ENCODE peak calls at places on chromosomes 16 and 17, in five cellular contexts. One of them, this sample, is unnamed.

GRCh38 chr16:2040031-2040430 is 7.6 kb downstream of the NTHL1 start:
- DNase-seq in cardiac muscle cell: no peak
- DNase-seq in epithelial cell of esophagus: no peak
- DNase-seq in CD8-positive, alpha-beta T cell: no peak
- DNase-seq in lower leg skin: no peak
- DNase-seq in this sample: no peak

GRCh38 chr17:6276711-6277110 is 158.2 kb downstream of the AIPL1 start:
- DNase-seq in cardiac muscle cell: no peak
- DNase-seq in epithelial cell of esophagus: no peak
- DNase-seq in CD8-positive, alpha-beta T cell: no peak
- DNase-seq in lower leg skin: no peak
- DNase-seq in this sample: no peak

GRCh38 chr16:11102523-11102898 is 153.5 kb downstream of the SOCS1 start:
- DNase-seq in cardiac muscle cell: no peak
- DNase-seq in epithelial cell of esophagus: no peak
- DNase-seq in CD8-positive, alpha-beta T cell: no peak
- DNase-seq in lower leg skin: no peak
- DNase-seq in this sample: no peak

GRCh38 chr17:14333506-14333905 is 32.6 kb downstream of the HS3ST3B1 start:
- DNase-seq in cardiac muscle cell: no peak
- DNase-seq in epithelial cell of esophagus: no peak
- DNase-seq in CD8-positive, alpha-beta T cell: no peak
- DNase-seq in lower leg skin: no peak
- DNase-seq in this sample: no peak

GRCh38 chr17:72952641-72953313 is 139.7 kb downstream of the SLC39A11 start:
- DNase-seq in cardiac muscle cell: peak
- DNase-seq in epithelial cell of esophagus: no peak
- DNase-seq in CD8-positive, alpha-beta T cell: no peak
- DNase-seq in lower leg skin: no peak
- DNase-seq in this sample: no peak

GRCh38 chr17:49217651-49218413 is 7.3 kb downstream of the ABI3 start:
- DNase-seq in cardiac muscle cell: no peak
- DNase-seq in epithelial cell of esophagus: no peak
- DNase-seq in CD8-positive, alpha-beta T cell: peak
- DNase-seq in lower leg skin: peak
- DNase-seq in this sample: no peak

GRCh38 chr16:60318486-60318885 is 1584.4 kb upstream of the GOT2 start:
- DNase-seq in cardiac muscle cell: no peak
- DNase-seq in epithelial cell of esophagus: peak
- DNase-seq in CD8-positive, alpha-beta T cell: no peak
- DNase-seq in lower leg skin: no peak
- DNase-seq in this sample: no peak

GRCh38 chr17:63406689-63407330 is 39.3 kb downstream of the CYB561 start:
- DNase-seq in cardiac muscle cell: peak
- DNase-seq in epithelial cell of esophagus: peak
- DNase-seq in CD8-positive, alpha-beta T cell: peak
- DNase-seq in lower leg skin: peak
- DNase-seq in this sample: peak

GRCh38 chr16:2148714-2149629 is 547 bp downstream of the RAB26 start:
- DNase-seq in cardiac muscle cell: no peak
- DNase-seq in epithelial cell of esophagus: peak
- DNase-seq in CD8-positive, alpha-beta T cell: no peak
- DNase-seq in lower leg skin: no peak
- DNase-seq in this sample: no peak

GRCh38 chr17:16214190-16215001 is 938 bp downstream of the NCOR1 start:
- DNase-seq in cardiac muscle cell: no peak
- DNase-seq in epithelial cell of esophagus: peak
- DNase-seq in CD8-positive, alpha-beta T cell: no peak
- DNase-seq in lower leg skin: no peak
- DNase-seq in this sample: no peak

GRCh38 chr17:57972151-57972550 is 15.9 kb downstream of the VEZF1 start:
- DNase-seq in cardiac muscle cell: no peak
- DNase-seq in epithelial cell of esophagus: no peak
- DNase-seq in CD8-positive, alpha-beta T cell: no peak
- DNase-seq in lower leg skin: no peak
- DNase-seq in this sample: no peak

GRCh38 chr17:41452276-41452675 is 11.5 kb upstream of the KRT38 start:
- DNase-seq in cardiac muscle cell: no peak
- DNase-seq in epithelial cell of esophagus: no peak
- DNase-seq in CD8-positive, alpha-beta T cell: no peak
- DNase-seq in lower leg skin: no peak
- DNase-seq in this sample: no peak

GRCh38 chr17:27384261-27384701 is 72.0 kb upstream of the KSR1 start:
- DNase-seq in cardiac muscle cell: no peak
- DNase-seq in epithelial cell of esophagus: peak
- DNase-seq in CD8-positive, alpha-beta T cell: no peak
- DNase-seq in lower leg skin: no peak
- DNase-seq in this sample: peak

GRCh38 chr17:35519442-35519841 is 18.0 kb downstream of the SLFN12L start:
- DNase-seq in cardiac muscle cell: no peak
- DNase-seq in epithelial cell of esophagus: peak
- DNase-seq in CD8-positive, alpha-beta T cell: no peak
- DNase-seq in lower leg skin: no peak
- DNase-seq in this sample: no peak

GRCh38 chr16:57016301-57016700 is 26.9 kb downstream of the NLRC5 start:
- DNase-seq in cardiac muscle cell: no peak
- DNase-seq in epithelial cell of esophagus: no peak
- DNase-seq in CD8-positive, alpha-beta T cell: no peak
- DNase-seq in lower leg skin: no peak
- DNase-seq in this sample: no peak

GRCh38 chr16:53779186-53779585 is 75.2 kb downstream of the FTO start:
- DNase-seq in cardiac muscle cell: no peak
- DNase-seq in epithelial cell of esophagus: no peak
- DNase-seq in CD8-positive, alpha-beta T cell: no peak
- DNase-seq in lower leg skin: no peak
- DNase-seq in this sample: no peak

GRCh38 chr17:76697702-76698465 is 12.9 kb downstream of the MXRA7 start:
- DNase-seq in cardiac muscle cell: peak
- DNase-seq in epithelial cell of esophagus: no peak
- DNase-seq in CD8-positive, alpha-beta T cell: no peak
- DNase-seq in lower leg skin: no peak
- DNase-seq in this sample: no peak

GRCh38 chr16:48948911-48949310 is 332.7 kb downstream of the CBLN1 start:
- DNase-seq in cardiac muscle cell: no peak
- DNase-seq in epithelial cell of esophagus: no peak
- DNase-seq in CD8-positive, alpha-beta T cell: no peak
- DNase-seq in lower leg skin: no peak
- DNase-seq in this sample: no peak

GRCh38 chr16:87635541-87636049 is 33.3 kb downstream of the JPH3 start:
- DNase-seq in cardiac muscle cell: peak
- DNase-seq in epithelial cell of esophagus: peak
- DNase-seq in CD8-positive, alpha-beta T cell: peak
- DNase-seq in lower leg skin: no peak
- DNase-seq in this sample: no peak

GRCh38 chr16:719815-720506 is 985 bp upstream of the ANTKMT start:
- DNase-seq in cardiac muscle cell: no peak
- DNase-seq in epithelial cell of esophagus: peak
- DNase-seq in CD8-positive, alpha-beta T cell: peak
- DNase-seq in lower leg skin: no peak
- DNase-seq in this sample: no peak
- TF ChIP-seq CTCF in cardiac muscle cell: peak
- TF ChIP-seq CTCF in epithelial cell of esophagus: peak
- TF ChIP-seq CTCF in CD8-positive, alpha-beta T cell: no peak
- TF ChIP-seq CTCF in lower leg skin: no peak
- TF ChIP-seq CTCF in this sample: peak

GRCh38 chr17:60748232-60748631 is 70.6 kb downstream of the BCAS3 start:
- DNase-seq in cardiac muscle cell: no peak
- DNase-seq in epithelial cell of esophagus: no peak
- DNase-seq in CD8-positive, alpha-beta T cell: no peak
- DNase-seq in lower leg skin: no peak
- DNase-seq in this sample: no peak

GRCh38 chr17:60749708-60750107 is 72.1 kb downstream of the BCAS3 start:
- DNase-seq in cardiac muscle cell: no peak
- DNase-seq in epithelial cell of esophagus: no peak
- DNase-seq in CD8-positive, alpha-beta T cell: no peak
- DNase-seq in lower leg skin: no peak
- DNase-seq in this sample: no peak

GRCh38 chr17:60745544-60745943 is 67.9 kb downstream of the BCAS3 start:
- DNase-seq in cardiac muscle cell: no peak
- DNase-seq in epithelial cell of esophagus: peak
- DNase-seq in CD8-positive, alpha-beta T cell: no peak
- DNase-seq in lower leg skin: no peak
- DNase-seq in this sample: no peak

GRCh38 chr17:60749050-60749449 is 71.4 kb downstream of the BCAS3 start:
- DNase-seq in cardiac muscle cell: no peak
- DNase-seq in epithelial cell of esophagus: no peak
- DNase-seq in CD8-positive, alpha-beta T cell: no peak
- DNase-seq in lower leg skin: no peak
- DNase-seq in this sample: no peak

GRCh38 chr17:60747069-60747808 is 69.6 kb downstream of the BCAS3 start:
- DNase-seq in cardiac muscle cell: no peak
- DNase-seq in epithelial cell of esophagus: no peak
- DNase-seq in CD8-positive, alpha-beta T cell: no peak
- DNase-seq in lower leg skin: no peak
- DNase-seq in this sample: no peak
- H3K4me3 ChIP-seq in cardiac muscle cell: no peak
- H3K4me3 ChIP-seq in epithelial cell of esophagus: no peak
- H3K4me3 ChIP-seq in CD8-positive, alpha-beta T cell: no peak
- H3K4me3 ChIP-seq in lower leg skin: no peak
- H3K4me3 ChIP-seq in this sample: no peak

GRCh38 chr16:50137268-50137667 is 15.8 kb upstream of the TENT4B start:
- DNase-seq in cardiac muscle cell: no peak
- DNase-seq in epithelial cell of esophagus: no peak
- DNase-seq in CD8-positive, alpha-beta T cell: no peak
- DNase-seq in lower leg skin: no peak
- DNase-seq in this sample: no peak

GRCh38 chr16:50139580-50139979 is 13.5 kb upstream of the TENT4B start:
- DNase-seq in cardiac muscle cell: no peak
- DNase-seq in epithelial cell of esophagus: no peak
- DNase-seq in CD8-positive, alpha-beta T cell: no peak
- DNase-seq in lower leg skin: no peak
- DNase-seq in this sample: no peak

GRCh38 chr16:50133214-50133613 is 19.9 kb upstream of the TENT4B start:
- DNase-seq in cardiac muscle cell: no peak
- DNase-seq in epithelial cell of esophagus: no peak
- DNase-seq in CD8-positive, alpha-beta T cell: no peak
- DNase-seq in lower leg skin: no peak
- DNase-seq in this sample: no peak

DNA sequence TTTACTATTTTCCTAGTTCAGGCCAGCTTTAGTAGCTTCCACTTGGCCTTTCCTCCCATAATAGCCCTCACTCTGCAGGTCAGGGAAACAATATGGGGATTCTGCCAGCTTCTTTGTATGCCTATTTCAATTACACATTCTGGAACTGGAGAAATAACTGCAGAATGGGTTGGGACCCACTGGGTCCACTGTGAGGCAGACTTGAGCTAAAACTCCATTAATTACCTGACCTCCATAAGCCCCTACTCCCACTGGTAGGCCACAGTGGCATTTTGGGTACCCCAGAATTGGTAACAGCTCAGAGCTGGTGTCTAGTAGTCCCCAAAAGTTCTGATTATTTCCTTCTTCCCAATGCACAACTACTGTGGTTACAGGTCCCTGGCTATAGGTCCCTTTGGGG is 16.7 kb upstream of the TENT4B start:
- DNase-seq in cardiac muscle cell: no peak
- DNase-seq in epithelial cell of esophagus: no peak
- DNase-seq in CD8-positive, alpha-beta T cell: no peak
- DNase-seq in lower leg skin: no peak
- DNase-seq in this sample: no peak
- TF ChIP-seq CTCF in cardiac muscle cell: peak
- TF ChIP-seq CTCF in epithelial cell of esophagus: no peak
- TF ChIP-seq CTCF in CD8-positive, alpha-beta T cell: no peak
- TF ChIP-seq CTCF in lower leg skin: no peak
- TF ChIP-seq CTCF in this sample: peak

DNA sequence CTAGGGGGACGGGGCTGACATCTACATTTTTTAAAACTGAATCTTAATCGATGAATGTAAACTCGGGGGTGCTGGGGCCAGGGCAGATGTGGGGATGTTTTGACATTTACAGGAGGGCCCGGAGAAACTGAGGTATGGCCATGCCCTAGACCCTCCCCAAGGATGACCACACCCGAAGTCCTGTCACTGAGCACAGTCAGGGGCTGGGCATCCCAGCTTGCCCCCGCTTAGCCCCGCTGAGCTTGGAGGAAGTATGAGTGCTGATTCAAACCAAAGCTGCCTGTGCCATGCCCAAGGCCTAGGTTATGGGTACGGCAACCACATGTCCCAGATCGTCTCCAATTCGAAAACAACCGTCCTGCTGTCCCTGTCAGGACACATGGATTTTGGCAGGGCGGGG is 21.4 kb downstream of the ADAM11 start:
- DNase-seq in cardiac muscle cell: no peak
- DNase-seq in epithelial cell of esophagus: no peak
- DNase-seq in CD8-positive, alpha-beta T cell: no peak
- DNase-seq in lower leg skin: no peak
- DNase-seq in this sample: no peak
- H3K4me3 ChIP-seq in cardiac muscle cell: no peak
- H3K4me3 ChIP-seq in epithelial cell of esophagus: no peak
- H3K4me3 ChIP-seq in CD8-positive, alpha-beta T cell: no peak
- H3K4me3 ChIP-seq in lower leg skin: no peak
- H3K4me3 ChIP-seq in this sample: no peak

DNA sequence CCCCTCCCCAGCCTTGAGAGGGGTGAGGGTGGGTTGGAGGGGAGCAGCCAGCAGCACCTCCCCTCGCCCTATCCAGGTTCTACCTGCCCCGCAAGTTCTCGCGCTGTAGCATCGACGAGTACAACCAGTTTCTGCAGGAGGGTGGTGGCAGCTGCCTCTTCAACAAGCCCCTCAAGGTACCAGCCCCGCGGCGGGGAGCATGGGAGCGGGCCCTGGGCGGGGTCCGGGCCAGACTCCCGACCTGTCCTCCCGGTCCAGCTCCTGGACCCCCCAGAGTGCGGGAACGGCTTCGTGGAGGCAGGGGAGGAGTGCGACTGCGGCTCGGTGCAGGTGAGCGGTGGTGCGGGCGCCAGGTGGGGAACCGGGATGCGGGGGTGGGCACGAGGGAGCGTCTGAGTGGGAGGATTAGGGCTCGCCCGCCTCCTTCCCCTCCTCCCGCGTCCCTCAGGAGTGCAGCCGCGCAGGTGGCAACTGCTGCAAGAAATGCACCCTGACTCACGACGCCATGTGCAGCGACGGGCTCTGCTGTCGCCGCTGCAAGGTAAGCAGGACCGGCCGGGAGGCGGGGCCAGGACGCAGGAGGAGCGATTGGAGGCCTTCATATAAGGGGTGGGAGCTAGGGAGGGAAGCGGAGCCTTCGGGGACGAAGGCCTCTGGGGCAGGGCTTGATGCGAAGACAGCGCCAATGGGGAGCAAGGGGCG is 16.5 kb downstream of the ADAM11 start:
- DNase-seq in cardiac muscle cell: no peak
- DNase-seq in epithelial cell of esophagus: peak
- DNase-seq in CD8-positive, alpha-beta T cell: peak
- DNase-seq in lower leg skin: peak
- DNase-seq in this sample: peak
- TF ChIP-seq CTCF in cardiac muscle cell: no peak
- TF ChIP-seq CTCF in epithelial cell of esophagus: no peak
- TF ChIP-seq CTCF in CD8-positive, alpha-beta T cell: peak
- TF ChIP-seq CTCF in lower leg skin: no peak
- TF ChIP-seq CTCF in this sample: no peak

DNA sequence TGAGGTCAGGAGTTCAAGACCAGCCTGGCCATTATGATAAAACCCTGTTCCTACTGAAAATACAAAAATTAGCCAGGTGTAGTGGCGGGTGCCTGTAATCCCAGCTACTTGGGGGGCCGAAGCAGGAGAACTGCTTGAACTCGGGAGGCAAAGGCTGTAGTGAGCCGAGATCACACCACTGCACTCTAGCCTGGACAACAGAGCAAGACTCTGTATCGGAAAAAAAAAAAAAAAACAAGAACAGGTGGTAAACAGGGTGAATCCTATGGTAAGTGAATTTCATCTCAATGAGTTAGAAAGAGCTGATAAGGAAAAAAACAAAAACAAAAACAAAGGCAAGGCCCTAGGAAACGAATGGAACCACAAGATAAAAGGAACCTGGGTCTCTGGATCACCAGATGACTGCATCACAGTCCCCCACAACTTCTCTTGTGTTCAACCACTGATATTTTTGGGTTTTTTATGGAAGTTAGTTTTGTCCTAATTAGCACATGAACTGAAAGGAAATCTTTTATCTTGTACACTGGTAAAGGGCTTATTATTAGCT is 21.0 kb downstream of the GLG1 start:
- DNase-seq in cardiac muscle cell: no peak
- DNase-seq in epithelial cell of esophagus: no peak
- DNase-seq in CD8-positive, alpha-beta T cell: no peak
- DNase-seq in lower leg skin: no peak
- DNase-seq in this sample: no peak
- H3K4me3 ChIP-seq in cardiac muscle cell: no peak
- H3K4me3 ChIP-seq in epithelial cell of esophagus: no peak
- H3K4me3 ChIP-seq in CD8-positive, alpha-beta T cell: no peak
- H3K4me3 ChIP-seq in lower leg skin: no peak
- H3K4me3 ChIP-seq in this sample: no peak